ENCODE peak calls at places on chromosomes 6 and 20, in seven cellular contexts. Y is colonic mucosa, H is HL-60, W is omental fat pad, O is neural progenitor cell, P is AG04450, B is cardiac muscle cell. L is an unnamed sample.

GRCh38 chr6:82072771-82073170 is 174.8 kb downstream of the IBTK start:
- DNase-seq in W (no peak), O (no peak), P (peak), H (no peak), B (no peak), Y (no peak), L (no peak)

GRCh38 chr6:34462561-34462971 is 3.3 kb upstream of the PACSIN1 start:
- DNase-seq in Y (peak), B (peak), P (no peak), W (no peak), O (peak), H (no peak), L (peak)

GRCh38 chr20:52060794-52061714 is 130.5 kb downstream of the ZFP64 start:
- DNase-seq in P (no peak), O (peak), Y (peak), H (no peak), W (no peak), B (peak), L (peak)

GRCh38 chr20:24821391-24821790 is 127.7 kb upstream of the CST7 start:
- DNase-seq in P (no peak), H (no peak), W (no peak), O (no peak), B (no peak), Y (no peak), L (no peak)

GRCh38 chr20:62219992-62220665 is at the start of gene HRH3:
- DNase-seq in O (peak), B (peak), P (no peak), H (peak), W (no peak), Y (no peak), L (peak)

GRCh38 chr6:35750557-35750956 is 13.7 kb downstream of the ARMC12 start:
- DNase-seq in P (no peak), O (no peak), Y (no peak), W (no peak), B (no peak), H (no peak), L (no peak)

GRCh38 chr6:393391-394221 is 2.1 kb downstream of the IRF4 start:
- DNase-seq in W (no peak), H (no peak), P (no peak), B (peak), O (peak), Y (no peak), L (no peak)

GRCh38 chr6:34145161-34146020 is 496 bp downstream of the GRM4 start:
- DNase-seq in H (peak), O (peak), W (no peak), P (no peak), B (peak), Y (no peak), L (peak)

GRCh38 chr6:106397441-106397840 is 36.9 kb downstream of the CRYBG1 start:
- DNase-seq in P (no peak), O (no peak), Y (no peak), H (no peak), B (no peak), W (no peak), L (no peak)

GRCh38 chr6:152087096-152087495 is 279.6 kb downstream of the ESR1 start:
- DNase-seq in Y (no peak), H (no peak), W (no peak), P (no peak), B (no peak), O (no peak), L (no peak)

GRCh38 chr20:17504898-17505663 is 26.1 kb downstream of the BFSP1 start:
- DNase-seq in Y (peak), P (no peak), O (peak), H (peak), B (peak), W (no peak), L (peak)

GRCh38 chr20:39855799-39856198 is 833.2 kb downstream of the MAFB start:
- DNase-seq in P (no peak), B (no peak), H (no peak), W (no peak), Y (no peak), O (no peak), L (no peak)

GRCh38 chr20:50057409-50058053 is 55.4 kb downstream of the UBE2V1 start:
- DNase-seq in Y (no peak), B (no peak), H (no peak), O (no peak), P (no peak), W (no peak), L (no peak)

GRCh38 chr6:111172563-111172962 is 85.3 kb downstream of the SLC16A10 start:
- DNase-seq in H (no peak), P (no peak), Y (no peak), O (no peak), B (no peak), W (no peak), L (no peak)

GRCh38 chr6:106360410-106360988 is at the start of gene CRYBG1:
- DNase-seq in P (no peak), H (peak), Y (peak), O (peak), B (peak), W (no peak), L (peak)

GRCh38 chr20:1196634-1197033 is 6.6 kb upstream of the C20orf202 start:
- DNase-seq in B (no peak), O (no peak), P (no peak), W (no peak), Y (no peak), H (no peak), L (no peak)

GRCh38 chr20:10217517-10218410 is 866 bp upstream of the SNAP25 start:
- DNase-seq in W (peak), Y (no peak), H (no peak), P (peak), O (peak), B (peak), L (peak)

GRCh38 chr6:131036616-131037015 is 26.4 kb downstream of the EPB41L2 start:
- DNase-seq in B (no peak), P (no peak), O (no peak), Y (no peak), W (no peak), H (no peak), L (no peak)

GRCh38 chr6:137982418-137983189 is 115.5 kb downstream of the TNFAIP3 start:
- DNase-seq in W (no peak), P (no peak), Y (no peak), B (no peak), H (no peak), O (no peak), L (no peak)

GRCh38 chr20:57574954-57575353 is 14.0 kb downstream of the PCK1 start:
- DNase-seq in H (no peak), P (no peak), W (no peak), O (no peak), B (no peak), Y (no peak), L (no peak)

GRCh38 chr20:44805991-44806729 is 4.2 kb downstream of the RIMS4 start:
- DNase-seq in W (no peak), B (peak), H (no peak), P (no peak), Y (peak), O (peak), L (no peak)

GRCh38 chr6:138410972-138411667 is 7.1 kb downstream of the HEBP2 start:
- DNase-seq in P (no peak), H (no peak), Y (no peak), W (no peak), O (no peak), B (no peak), L (no peak)

GRCh38 chr6:105057160-105057559 is 100.3 kb downstream of the LIN28B start:
- DNase-seq in O (no peak), H (no peak), W (no peak), P (no peak), Y (no peak), B (no peak), L (no peak)

GRCh38 chr6:160162167-160162566 is 40.6 kb downstream of the SLC22A1 start:
- DNase-seq in P (no peak), H (no peak), O (no peak), W (no peak), B (no peak), Y (no peak), L (no peak)

GRCh38 chr20:53104889-53105288 is 132.7 kb downstream of the TSHZ2 start:
- DNase-seq in H (no peak), W (no peak), O (no peak), P (no peak), B (no peak), Y (no peak), L (no peak)

GRCh38 chr20:57660510-57661199 is 40.4 kb upstream of the ZBP1 start:
- DNase-seq in H (no peak), B (no peak), W (peak), O (no peak), P (no peak), Y (no peak), L (peak)

GRCh38 chr6:118509009-118509617 is 39.0 kb upstream of the PLN start:
- DNase-seq in B (peak), O (peak), Y (no peak), W (no peak), P (peak), H (no peak), L (peak)

GRCh38 chr6:113636357-113636824 is 220.8 kb upstream of the MARCKS start:
- DNase-seq in O (no peak), H (no peak), B (no peak), Y (no peak), P (no peak), W (no peak), L (no peak)

GRCh38 chr6:150547511-150548222 is 52.0 kb upstream of the PLEKHG1 start:
- DNase-seq in W (no peak), P (no peak), O (peak), Y (no peak), B (peak), H (no peak), L (no peak)

GRCh38 chr6:139533166-139533565 is 158.7 kb upstream of the CITED2 start:
- DNase-seq in W (no peak), O (no peak), Y (no peak), H (no peak), B (no peak), P (no peak), L (no peak)

GRCh38 chr20:60252866-60253265 is 294.6 kb downstream of the CDH26 start:
- DNase-seq in B (no peak), P (no peak), H (no peak), W (no peak), Y (no peak), O (no peak), L (no peak)

GRCh38 chr20:45450097-45450818 is 19.3 kb upstream of the WFDC2 start:
- DNase-seq in H (peak), Y (peak), O (peak), W (no peak), P (no peak), B (peak), L (peak)

GRCh38 chr6:5998741-5999687 is 7.7 kb downstream of the NRN1 start:
- DNase-seq in B (peak), W (no peak), O (peak), H (no peak), Y (peak), P (no peak), L (no peak)

GRCh38 chr20:8601542-8601912 is 467.4 kb upstream of the PLCB4 start:
- DNase-seq in H (no peak), B (no peak), W (no peak), P (no peak), O (no peak), Y (no peak), L (peak)

GRCh38 chr6:6843057-6843627 is 254.6 kb downstream of the LY86 start:
- DNase-seq in W (no peak), Y (no peak), B (no peak), O (no peak), H (no peak), P (no peak), L (no peak)

GRCh38 chr6:149316740-149317655 is 514 bp upstream of the TAB2 start:
- DNase-seq in Y (peak), P (peak), B (peak), H (peak), W (peak), O (peak), L (peak)

GRCh38 chr6:111657146-111657545 is 51.5 kb upstream of the TRAF3IP2 start:
- DNase-seq in H (no peak), B (no peak), O (no peak), Y (no peak), W (no peak), P (no peak), L (no peak)

GRCh38 chr20:47490795-47491194 is 10.9 kb upstream of the NCOA3 start:
- DNase-seq in Y (no peak), P (no peak), O (no peak), W (no peak), B (no peak), H (no peak), L (no peak)

GRCh38 chr6:32151131-32151884 is 431 bp downstream of the PRRT1 start:
- DNase-seq in Y (no peak), W (no peak), B (no peak), H (no peak), O (no peak), P (no peak), L (no peak)

GRCh38 chr6:41080623-41081022 is 7.8 kb downstream of the NFYA start:
- DNase-seq in P (no peak), O (no peak), Y (no peak), W (no peak), B (no peak), H (no peak), L (no peak)

GRCh38 chr20:23637282-23638221 is at the start of gene CST3:
- DNase-seq in B (peak), H (peak), Y (peak), P (peak), O (peak), W (no peak), L (peak)
- TF ChIP-seq CTCF in B (no peak), H (no peak), Y (no peak), P (no peak), O (no peak), W (no peak), L (no peak)

GRCh38 chr6:83479389-83479788 is 32.9 kb upstream of the PRSS35 start:
- DNase-seq in Y (no peak), B (no peak), P (no peak), W (no peak), O (no peak), H (no peak), L (no peak)
- TF ChIP-seq CTCF in Y (no peak), B (no peak), P (no peak), W (no peak), O (no peak), H (no peak), L (no peak)

GRCh38 chr6:22470454-22471368 is 98.7 kb upstream of the HDGFL1 start:
- DNase-seq in W (no peak), P (no peak), O (peak), B (peak), Y (peak), H (no peak), L (peak)
- TF ChIP-seq CTCF in W (no peak), P (no peak), O (peak), B (peak), Y (no peak), H (no peak), L (no peak)

GRCh38 chr20:4957187-4957586 is 44.1 kb downstream of the SLC23A2 start:
- DNase-seq in P (no peak), Y (no peak), O (no peak), W (no peak), B (no peak), H (no peak), L (no peak)

GRCh38 chr20:4959582-4959981 is 41.7 kb downstream of the SLC23A2 start:
- DNase-seq in O (no peak), Y (no peak), H (peak), W (no peak), P (no peak), B (no peak), L (no peak)

GRCh38 chr20:4953881-4954280 is 47.4 kb downstream of the SLC23A2 start:
- DNase-seq in H (no peak), W (no peak), B (no peak), P (no peak), O (no peak), Y (no peak), L (no peak)

GRCh38 chr20:4957939-4958362 is 43.4 kb downstream of the SLC23A2 start:
- DNase-seq in Y (no peak), W (no peak), O (no peak), H (no peak), P (no peak), B (no peak), L (no peak)

GRCh38 chr20:4956200-4956810 is 45.0 kb downstream of the SLC23A2 start:
- DNase-seq in Y (no peak), H (peak), P (no peak), O (peak), W (no peak), B (peak), L (peak)
- TF ChIP-seq CTCF in Y (peak), H (peak), P (peak), O (peak), W (no peak), B (peak), L (peak)

DNA sequence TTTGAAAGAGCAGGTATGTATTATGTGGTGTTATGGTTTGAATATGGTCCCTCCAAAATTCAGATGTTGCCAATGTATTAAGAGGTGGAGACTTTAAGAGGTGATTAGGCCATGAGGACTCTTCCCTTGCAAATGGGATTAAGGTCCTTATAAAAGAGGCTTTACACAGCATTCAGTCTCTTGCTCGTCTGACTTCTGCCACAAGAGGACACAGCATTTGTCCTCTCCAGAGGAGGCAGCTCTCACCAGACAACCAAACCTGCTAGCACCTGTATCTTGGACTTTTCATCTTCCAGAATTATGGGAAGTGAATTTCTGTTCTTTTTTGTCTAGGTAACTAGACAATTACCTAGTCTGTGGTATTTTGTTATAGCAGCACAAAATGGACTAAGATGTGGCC is 136.0 kb upstream of the DTNBP1 start:
- DNase-seq in B (no peak), O (no peak), H (no peak), W (no peak), Y (no peak), P (no peak), L (no peak)
- TF ChIP-seq CTCF in B (no peak), O (no peak), H (no peak), W (no peak), Y (no peak), P (no peak), L (no peak)

DNA sequence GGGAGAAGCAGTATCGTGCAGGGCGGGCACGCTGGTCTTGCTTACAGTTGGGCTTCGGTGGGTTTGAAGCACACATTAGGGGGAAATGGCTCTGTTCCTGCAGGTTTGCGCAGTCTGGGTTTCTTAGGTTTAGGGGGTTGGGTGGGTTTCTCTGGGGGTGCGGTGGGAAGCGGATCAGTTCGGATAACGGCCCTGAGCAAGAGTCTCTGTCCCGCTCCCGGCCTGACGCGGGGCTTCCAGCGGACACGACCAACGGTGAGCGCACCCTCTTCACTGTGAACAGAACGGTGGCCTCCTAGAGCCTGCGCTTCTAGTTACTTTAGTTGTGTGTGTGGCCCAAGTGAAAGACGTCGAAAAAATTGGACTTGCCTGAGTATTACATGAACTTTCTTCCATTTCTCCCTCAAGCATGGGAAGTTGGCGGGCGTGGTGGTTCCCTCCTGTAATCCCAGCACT is 635 bp upstream of the ELOVL2 start:
- DNase-seq in B (no peak), P (no peak), H (no peak), O (no peak), W (no peak), Y (no peak), L (no peak)
- TF ChIP-seq CTCF in B (no peak), P (no peak), H (no peak), O (no peak), W (no peak), Y (no peak), L (no peak)